ENCODE peak calls at places on chromosomes 7 and 10, in four cellular contexts. One of them, this sample, is unnamed.
A peak's percentile ranks its signal among the peaks of the same experiment; 100 is the strongest.

GRCh38 chr10:133084491-133084890 is 3.2 kb upstream of the ADGRA1 start:
- DNase-seq in NCI-H2081: no peak
- DNase-seq in stimulated activated CD4-positive, alpha-beta T cell treated with anti-CD3 and anti-CD28 coated beads, Interleukin-2, amount 100 ng/mL, for 24 hours: no peak
- DNase-seq in effector memory CD8-positive, alpha-beta T cell: no peak
- DNase-seq in this sample: no peak

GRCh38 chr7:87475359-87476178 is at the start of gene ABCB4:
- DNase-seq in NCI-H2081: no peak
- DNase-seq in stimulated activated CD4-positive, alpha-beta T cell treated with anti-CD3 and anti-CD28 coated beads, Interleukin-2, amount 100 ng/mL, for 24 hours: no peak
- DNase-seq in effector memory CD8-positive, alpha-beta T cell: no peak
- DNase-seq in this sample: peak; percentile 43

GRCh38 chr10:24957624-24958435 is 5.4 kb upstream of the PRTFDC1 start:
- DNase-seq in NCI-H2081: no peak
- DNase-seq in stimulated activated CD4-positive, alpha-beta T cell treated with anti-CD3 and anti-CD28 coated beads, Interleukin-2, amount 100 ng/mL, for 24 hours: no peak
- DNase-seq in effector memory CD8-positive, alpha-beta T cell: no peak
- DNase-seq in this sample: no peak

GRCh38 chr10:62058476-62058875 is 157.0 kb downstream of the ARID5B start:
- DNase-seq in NCI-H2081: no peak
- DNase-seq in stimulated activated CD4-positive, alpha-beta T cell treated with anti-CD3 and anti-CD28 coated beads, Interleukin-2, amount 100 ng/mL, for 24 hours: no peak
- DNase-seq in effector memory CD8-positive, alpha-beta T cell: no peak
- DNase-seq in this sample: no peak

GRCh38 chr7:102895602-102896001 is 17.2 kb upstream of the LRRC17 start:
- DNase-seq in NCI-H2081: no peak
- DNase-seq in stimulated activated CD4-positive, alpha-beta T cell treated with anti-CD3 and anti-CD28 coated beads, Interleukin-2, amount 100 ng/mL, for 24 hours: no peak
- DNase-seq in effector memory CD8-positive, alpha-beta T cell: no peak
- DNase-seq in this sample: no peak

GRCh38 chr7:80060218-80060806 is 74.3 kb upstream of the GNAI1 start:
- DNase-seq in NCI-H2081: peak; percentile 60
- DNase-seq in stimulated activated CD4-positive, alpha-beta T cell treated with anti-CD3 and anti-CD28 coated beads, Interleukin-2, amount 100 ng/mL, for 24 hours: no peak
- DNase-seq in effector memory CD8-positive, alpha-beta T cell: no peak
- DNase-seq in this sample: peak; percentile 47

GRCh38 chr10:78768041-78768569 is 300.7 kb upstream of the ZMIZ1 start:
- DNase-seq in NCI-H2081: no peak
- DNase-seq in stimulated activated CD4-positive, alpha-beta T cell treated with anti-CD3 and anti-CD28 coated beads, Interleukin-2, amount 100 ng/mL, for 24 hours: no peak
- DNase-seq in effector memory CD8-positive, alpha-beta T cell: no peak
- DNase-seq in this sample: no peak

GRCh38 chr7:97119747-97120146 is 2.2 kb downstream of the SDHAF3 start:
- DNase-seq in NCI-H2081: no peak
- DNase-seq in stimulated activated CD4-positive, alpha-beta T cell treated with anti-CD3 and anti-CD28 coated beads, Interleukin-2, amount 100 ng/mL, for 24 hours: no peak
- DNase-seq in effector memory CD8-positive, alpha-beta T cell: no peak
- DNase-seq in this sample: no peak

GRCh38 chr7:142445019-142445686 is 187.3 kb upstream of the PRSS58 start:
- DNase-seq in NCI-H2081: no peak
- DNase-seq in stimulated activated CD4-positive, alpha-beta T cell treated with anti-CD3 and anti-CD28 coated beads, Interleukin-2, amount 100 ng/mL, for 24 hours: peak; percentile 33
- DNase-seq in effector memory CD8-positive, alpha-beta T cell: peak; percentile 20
- DNase-seq in this sample: peak; percentile 69

GRCh38 chr7:72441791-72442190 is 29.7 kb upstream of the CALN1 start:
- DNase-seq in NCI-H2081: no peak
- DNase-seq in stimulated activated CD4-positive, alpha-beta T cell treated with anti-CD3 and anti-CD28 coated beads, Interleukin-2, amount 100 ng/mL, for 24 hours: no peak
- DNase-seq in effector memory CD8-positive, alpha-beta T cell: no peak
- DNase-seq in this sample: no peak

GRCh38 chr7:44534501-44534900 is 6.6 kb downstream of the NPC1L1 start:
- DNase-seq in NCI-H2081: peak; percentile 25
- DNase-seq in stimulated activated CD4-positive, alpha-beta T cell treated with anti-CD3 and anti-CD28 coated beads, Interleukin-2, amount 100 ng/mL, for 24 hours: peak; percentile 56
- DNase-seq in effector memory CD8-positive, alpha-beta T cell: peak; percentile 38
- DNase-seq in this sample: peak; percentile 96

GRCh38 chr10:93464826-93465388 is 17.2 kb downstream of the MYOF start:
- DNase-seq in NCI-H2081: no peak
- DNase-seq in stimulated activated CD4-positive, alpha-beta T cell treated with anti-CD3 and anti-CD28 coated beads, Interleukin-2, amount 100 ng/mL, for 24 hours: no peak
- DNase-seq in effector memory CD8-positive, alpha-beta T cell: no peak
- DNase-seq in this sample: no peak

GRCh38 chr7:157671358-157672255 is 334.8 kb downstream of the DNAJB6 start:
- DNase-seq in NCI-H2081: no peak
- DNase-seq in stimulated activated CD4-positive, alpha-beta T cell treated with anti-CD3 and anti-CD28 coated beads, Interleukin-2, amount 100 ng/mL, for 24 hours: no peak
- DNase-seq in effector memory CD8-positive, alpha-beta T cell: no peak
- DNase-seq in this sample: no peak

GRCh38 chr7:48180981-48181380 is 9.7 kb downstream of the ABCA13 start:
- DNase-seq in NCI-H2081: no peak
- DNase-seq in stimulated activated CD4-positive, alpha-beta T cell treated with anti-CD3 and anti-CD28 coated beads, Interleukin-2, amount 100 ng/mL, for 24 hours: no peak
- DNase-seq in effector memory CD8-positive, alpha-beta T cell: no peak
- DNase-seq in this sample: no peak

GRCh38 chr7:70595741-70596574 is 536.0 kb upstream of the GALNT17 start:
- DNase-seq in NCI-H2081: no peak
- DNase-seq in stimulated activated CD4-positive, alpha-beta T cell treated with anti-CD3 and anti-CD28 coated beads, Interleukin-2, amount 100 ng/mL, for 24 hours: peak; percentile 16
- DNase-seq in effector memory CD8-positive, alpha-beta T cell: peak; percentile 37
- DNase-seq in this sample: peak; percentile 70

GRCh38 chr7:137667633-137668387 is 179.0 kb downstream of the DGKI start:
- DNase-seq in NCI-H2081: no peak
- DNase-seq in stimulated activated CD4-positive, alpha-beta T cell treated with anti-CD3 and anti-CD28 coated beads, Interleukin-2, amount 100 ng/mL, for 24 hours: no peak
- DNase-seq in effector memory CD8-positive, alpha-beta T cell: no peak
- DNase-seq in this sample: no peak

GRCh38 chr7:1673581-1674102 is 3.6 kb downstream of the ELFN1 start:
- DNase-seq in NCI-H2081: no peak
- DNase-seq in stimulated activated CD4-positive, alpha-beta T cell treated with anti-CD3 and anti-CD28 coated beads, Interleukin-2, amount 100 ng/mL, for 24 hours: peak; percentile 11
- DNase-seq in effector memory CD8-positive, alpha-beta T cell: no peak
- DNase-seq in this sample: no peak

GRCh38 chr7:16067695-16068094 is 353.6 kb downstream of the CRPPA start:
- DNase-seq in NCI-H2081: peak; percentile 74
- DNase-seq in stimulated activated CD4-positive, alpha-beta T cell treated with anti-CD3 and anti-CD28 coated beads, Interleukin-2, amount 100 ng/mL, for 24 hours: no peak
- DNase-seq in effector memory CD8-positive, alpha-beta T cell: no peak
- DNase-seq in this sample: no peak

GRCh38 chr7:112743811-112744210 is 46.4 kb downstream of the TMEM168 start:
- DNase-seq in NCI-H2081: no peak
- DNase-seq in stimulated activated CD4-positive, alpha-beta T cell treated with anti-CD3 and anti-CD28 coated beads, Interleukin-2, amount 100 ng/mL, for 24 hours: no peak
- DNase-seq in effector memory CD8-positive, alpha-beta T cell: no peak
- DNase-seq in this sample: peak; percentile 15

GRCh38 chr7:36949711-36950600 is 225.7 kb upstream of the AOAH start:
- DNase-seq in NCI-H2081: peak; percentile 45
- DNase-seq in stimulated activated CD4-positive, alpha-beta T cell treated with anti-CD3 and anti-CD28 coated beads, Interleukin-2, amount 100 ng/mL, for 24 hours: no peak
- DNase-seq in effector memory CD8-positive, alpha-beta T cell: no peak
- DNase-seq in this sample: no peak

GRCh38 chr7:151776876-151777510 is 99.9 kb downstream of the PRKAG2 start:
- DNase-seq in NCI-H2081: no peak
- DNase-seq in stimulated activated CD4-positive, alpha-beta T cell treated with anti-CD3 and anti-CD28 coated beads, Interleukin-2, amount 100 ng/mL, for 24 hours: no peak
- DNase-seq in effector memory CD8-positive, alpha-beta T cell: no peak
- DNase-seq in this sample: no peak

GRCh38 chr7:37796134-37796775 is 52.1 kb upstream of the NME8 start:
- DNase-seq in NCI-H2081: no peak
- DNase-seq in stimulated activated CD4-positive, alpha-beta T cell treated with anti-CD3 and anti-CD28 coated beads, Interleukin-2, amount 100 ng/mL, for 24 hours: no peak
- DNase-seq in effector memory CD8-positive, alpha-beta T cell: no peak
- DNase-seq in this sample: no peak

GRCh38 chr7:108248418-108248817 is 118.3 kb upstream of the LAMB4 start:
- DNase-seq in NCI-H2081: no peak
- DNase-seq in stimulated activated CD4-positive, alpha-beta T cell treated with anti-CD3 and anti-CD28 coated beads, Interleukin-2, amount 100 ng/mL, for 24 hours: no peak
- DNase-seq in effector memory CD8-positive, alpha-beta T cell: no peak
- DNase-seq in this sample: no peak

GRCh38 chr7:39950473-39951155 is 558 bp downstream of the CDK13 start:
- DNase-seq in NCI-H2081: peak; percentile 55
- DNase-seq in stimulated activated CD4-positive, alpha-beta T cell treated with anti-CD3 and anti-CD28 coated beads, Interleukin-2, amount 100 ng/mL, for 24 hours: peak; percentile 45
- DNase-seq in effector memory CD8-positive, alpha-beta T cell: peak; percentile 29
- DNase-seq in this sample: peak; percentile 36

GRCh38 chr10:126561499-126562208 is 108.8 kb downstream of the C10orf90 start:
- DNase-seq in NCI-H2081: no peak
- DNase-seq in stimulated activated CD4-positive, alpha-beta T cell treated with anti-CD3 and anti-CD28 coated beads, Interleukin-2, amount 100 ng/mL, for 24 hours: no peak
- DNase-seq in effector memory CD8-positive, alpha-beta T cell: no peak
- DNase-seq in this sample: peak; percentile 35

GRCh38 chr10:48523820-48524758 is 80.8 kb downstream of the ARHGAP22 start:
- DNase-seq in NCI-H2081: peak; percentile 10
- DNase-seq in stimulated activated CD4-positive, alpha-beta T cell treated with anti-CD3 and anti-CD28 coated beads, Interleukin-2, amount 100 ng/mL, for 24 hours: no peak
- DNase-seq in effector memory CD8-positive, alpha-beta T cell: no peak
- DNase-seq in this sample: peak; percentile 91

GRCh38 chr7:136142583-136142982 is 165.4 kb upstream of the MTPN start:
- DNase-seq in NCI-H2081: no peak
- DNase-seq in stimulated activated CD4-positive, alpha-beta T cell treated with anti-CD3 and anti-CD28 coated beads, Interleukin-2, amount 100 ng/mL, for 24 hours: no peak
- DNase-seq in effector memory CD8-positive, alpha-beta T cell: no peak
- DNase-seq in this sample: no peak

GRCh38 chr10:48590945-48591344 is 13.9 kb downstream of the ARHGAP22 start:
- DNase-seq in NCI-H2081: no peak
- DNase-seq in stimulated activated CD4-positive, alpha-beta T cell treated with anti-CD3 and anti-CD28 coated beads, Interleukin-2, amount 100 ng/mL, for 24 hours: no peak
- DNase-seq in effector memory CD8-positive, alpha-beta T cell: no peak
- DNase-seq in this sample: no peak

GRCh38 chr10:96858038-96858705 is 26.1 kb downstream of the LCOR start:
- DNase-seq in NCI-H2081: no peak
- DNase-seq in stimulated activated CD4-positive, alpha-beta T cell treated with anti-CD3 and anti-CD28 coated beads, Interleukin-2, amount 100 ng/mL, for 24 hours: no peak
- DNase-seq in effector memory CD8-positive, alpha-beta T cell: no peak
- DNase-seq in this sample: no peak

GRCh38 chr7:260441-261281 is 29.3 kb upstream of the FOXL3 start:
- DNase-seq in NCI-H2081: no peak
- DNase-seq in stimulated activated CD4-positive, alpha-beta T cell treated with anti-CD3 and anti-CD28 coated beads, Interleukin-2, amount 100 ng/mL, for 24 hours: no peak
- DNase-seq in effector memory CD8-positive, alpha-beta T cell: no peak
- DNase-seq in this sample: peak; percentile 21

GRCh38 chr7:91557789-91558396 is 293.7 kb downstream of the FZD1 start:
- DNase-seq in NCI-H2081: no peak
- DNase-seq in stimulated activated CD4-positive, alpha-beta T cell treated with anti-CD3 and anti-CD28 coated beads, Interleukin-2, amount 100 ng/mL, for 24 hours: no peak
- DNase-seq in effector memory CD8-positive, alpha-beta T cell: no peak
- DNase-seq in this sample: no peak

GRCh38 chr10:133260895-133261725 is 15.6 kb downstream of the ADAM8 start:
- DNase-seq in NCI-H2081: peak; percentile 39
- DNase-seq in stimulated activated CD4-positive, alpha-beta T cell treated with anti-CD3 and anti-CD28 coated beads, Interleukin-2, amount 100 ng/mL, for 24 hours: peak; percentile 67
- DNase-seq in effector memory CD8-positive, alpha-beta T cell: peak; percentile 66
- DNase-seq in this sample: peak; percentile 79

GRCh38 chr10:95456486-95456885 is 104.7 kb downstream of the SORBS1 start:
- DNase-seq in NCI-H2081: no peak
- DNase-seq in stimulated activated CD4-positive, alpha-beta T cell treated with anti-CD3 and anti-CD28 coated beads, Interleukin-2, amount 100 ng/mL, for 24 hours: no peak
- DNase-seq in effector memory CD8-positive, alpha-beta T cell: no peak
- DNase-seq in this sample: no peak

GRCh38 chr7:155974186-155974897 is 162.1 kb upstream of the SHH start:
- DNase-seq in NCI-H2081: no peak
- DNase-seq in stimulated activated CD4-positive, alpha-beta T cell treated with anti-CD3 and anti-CD28 coated beads, Interleukin-2, amount 100 ng/mL, for 24 hours: no peak
- DNase-seq in effector memory CD8-positive, alpha-beta T cell: no peak
- DNase-seq in this sample: no peak

GRCh38 chr7:20787658-20788057 is 972 bp upstream of the SP8 start:
- DNase-seq in NCI-H2081: peak; percentile 80
- DNase-seq in stimulated activated CD4-positive, alpha-beta T cell treated with anti-CD3 and anti-CD28 coated beads, Interleukin-2, amount 100 ng/mL, for 24 hours: no peak
- DNase-seq in effector memory CD8-positive, alpha-beta T cell: no peak
- DNase-seq in this sample: no peak

GRCh38 chr7:12719141-12719919 is 31.9 kb downstream of the ARL4A start:
- DNase-seq in NCI-H2081: no peak
- DNase-seq in stimulated activated CD4-positive, alpha-beta T cell treated with anti-CD3 and anti-CD28 coated beads, Interleukin-2, amount 100 ng/mL, for 24 hours: no peak
- DNase-seq in effector memory CD8-positive, alpha-beta T cell: no peak
- DNase-seq in this sample: no peak

GRCh38 chr10:17031656-17032630 is 97.7 kb downstream of the CUBN start:
- DNase-seq in NCI-H2081: no peak
- DNase-seq in stimulated activated CD4-positive, alpha-beta T cell treated with anti-CD3 and anti-CD28 coated beads, Interleukin-2, amount 100 ng/mL, for 24 hours: no peak
- DNase-seq in effector memory CD8-positive, alpha-beta T cell: no peak
- DNase-seq in this sample: no peak